ENCODE peak calls at places on chromosomes 1 and 21, in four cellular contexts. U, S, O and N are unnamed samples.
A peak's percentile ranks its signal among the peaks of the same experiment; 100 is the strongest.

GRCh38 chr1:242689378-242689777 is 164.9 kb upstream of the PLD5 start:
- DNase-seq in U (no peak), S (no peak), O (no peak), N (no peak)

GRCh38 chr1:91744973-91745648 is 140.8 kb downstream of the TGFBR3 start:
- DNase-seq in U (no peak), S (no peak), O (no peak), N (peak; percentile 75)

GRCh38 chr1:180181996-180182675 is 27.5 kb downstream of the QSOX1 start:
- DNase-seq in U (no peak), S (no peak), O (no peak), N (no peak)

GRCh38 chr1:44681905-44682900 is 7.7 kb downstream of the ARMH1 start:
- DNase-seq in U (no peak), S (no peak), O (no peak), N (peak; percentile 89)

GRCh38 chr1:17494114-17494729 is 45.3 kb upstream of the ARHGEF10L start:
- DNase-seq in U (peak; percentile 86), S (peak; percentile 87), O (peak; percentile 15), N (peak; percentile 58)

GRCh38 chr21:40622531-40622930 is 224.4 kb downstream of the DSCAM start:
- DNase-seq in U (no peak), S (no peak), O (no peak), N (no peak)

GRCh38 chr1:156813750-156814570 is 2.7 kb downstream of the SH2D2A start:
- DNase-seq in U (peak; percentile 19), S (peak; percentile 87), O (no peak), N (peak; percentile 35)

GRCh38 chr1:157088607-157089006 is 11.0 kb downstream of the ETV3L start:
- DNase-seq in U (no peak), S (no peak), O (no peak), N (no peak)

GRCh38 chr1:15029786-15030185 is 123.8 kb upstream of the TMEM51 start:
- DNase-seq in U (no peak), S (no peak), O (no peak), N (no peak)

GRCh38 chr1:228304766-228305395 is 97.0 kb downstream of the OBSCN start:
- DNase-seq in U (no peak), S (no peak), O (no peak), N (no peak)

GRCh38 chr1:180909005-180909414 is 3.7 kb upstream of the KIAA1614 start:
- DNase-seq in U (no peak), S (no peak), O (peak; percentile 42), N (no peak)

GRCh38 chr1:218742478-218743260 is 397.5 kb downstream of the TGFB2 start:
- DNase-seq in U (no peak), S (no peak), O (no peak), N (no peak)

GRCh38 chr1:156319664-156320063 is 18.4 kb downstream of the CCT3 start:
- DNase-seq in U (no peak), S (no peak), O (no peak), N (peak; percentile 25)

GRCh38 chr1:115413208-115413607 is 75.2 kb upstream of the NGF start:
- DNase-seq in U (no peak), S (no peak), O (no peak), N (no peak)

GRCh38 chr1:184504012-184504694 is 117.3 kb downstream of the C1orf21 start:
- DNase-seq in U (no peak), S (no peak), O (no peak), N (no peak)

GRCh38 chr1:30272288-30273020 is 450.9 kb downstream of the MATN1 start:
- DNase-seq in U (no peak), S (no peak), O (no peak), N (no peak)

GRCh38 chr1:13730751-13731482 is 30.9 kb downstream of the PRDM2 start:
- DNase-seq in U (no peak), S (peak; percentile 34), O (peak; percentile 94), N (no peak)

GRCh38 chr1:235910357-235911299 is 43.9 kb upstream of the LYST start:
- DNase-seq in U (peak; percentile 93), S (peak; percentile 11), O (no peak), N (peak; percentile 28)

GRCh38 chr1:207963429-207964194 is 52.7 kb upstream of the CD34 start:
- DNase-seq in U (peak; percentile 35), S (peak; percentile 94), O (peak; percentile 38), N (peak; percentile 74)

GRCh38 chr1:46446646-46447498 is 42.8 kb upstream of the DMBX1 start:
- DNase-seq in U (peak; percentile 45), S (peak; percentile 89), O (no peak), N (peak; percentile 53)

GRCh38 chr1:2429780-2430591 is 17.6 kb upstream of the PEX10 start:
- DNase-seq in U (no peak), S (peak; percentile 54), O (no peak), N (no peak)

GRCh38 chr1:238177960-238178359 is 287.2 kb upstream of the ZP4 start:
- DNase-seq in U (no peak), S (no peak), O (no peak), N (no peak)

GRCh38 chr1:23555949-23556640 is 3.2 kb downstream of the ID3 start:
- DNase-seq in U (peak; percentile 67), S (no peak), O (no peak), N (peak; percentile 77)

GRCh38 chr1:111948209-111949131 is 41.0 kb downstream of the KCND3 start:
- DNase-seq in U (no peak), S (no peak), O (no peak), N (no peak)

GRCh38 chr1:36603461-36603860 is 120.7 kb upstream of the CSF3R start:
- DNase-seq in U (no peak), S (no peak), O (no peak), N (no peak)
- TF ChIP-seq REST in U (peak; percentile 62), S (no peak), O (peak; percentile 66), N (peak; percentile 88)

GRCh38 chr21:45412491-45412890 is 7.5 kb downstream of the COL18A1 start:
- DNase-seq in U (no peak), S (no peak), O (no peak), N (no peak)

GRCh38 chr21:45411810-45412206 is 6.8 kb downstream of the COL18A1 start:
- DNase-seq in U (no peak), S (no peak), O (no peak), N (no peak)

GRCh38 chr21:45413922-45414321 is 9.0 kb downstream of the COL18A1 start:
- DNase-seq in U (no peak), S (no peak), O (no peak), N (no peak)

GRCh38 chr21:45414396-45415187 is 9.6 kb downstream of the COL18A1 start:
- DNase-seq in U (no peak), S (no peak), O (no peak), N (no peak)

DNA sequence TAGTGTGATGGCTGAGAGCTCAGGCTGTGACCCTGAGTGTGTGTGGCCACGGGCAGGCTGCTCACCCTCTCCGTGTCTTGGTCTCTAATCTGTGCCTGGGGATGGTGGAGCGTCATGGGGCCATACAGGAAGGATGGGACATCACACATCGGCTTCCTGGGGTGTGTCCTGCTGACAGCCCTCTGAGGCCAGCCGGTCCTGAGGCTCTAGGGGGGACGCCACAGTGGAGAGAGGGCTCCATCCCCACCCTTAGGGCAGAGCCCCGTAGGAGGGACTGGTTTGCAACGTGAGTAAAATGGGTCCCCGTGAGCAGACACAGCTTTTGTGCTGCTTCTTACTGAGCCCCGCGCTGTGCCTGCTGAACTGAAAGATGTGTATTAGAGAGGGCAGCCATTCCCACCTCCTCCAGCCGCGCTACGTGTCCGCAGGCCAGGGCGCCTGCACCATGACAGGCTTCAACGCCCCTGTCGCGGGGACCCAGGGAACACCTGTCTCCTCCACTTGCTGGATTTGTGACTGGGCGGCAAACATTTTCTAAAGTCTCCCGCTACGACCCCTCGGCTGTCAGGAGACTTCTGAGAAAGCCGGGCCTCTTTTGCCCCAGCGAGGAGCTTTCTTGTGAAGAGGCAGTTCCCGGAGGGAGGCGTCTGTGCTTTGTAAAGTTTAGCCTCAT is 8.1 kb downstream of the COL18A1 start:
- DNase-seq in U (no peak), S (no peak), O (no peak), N (no peak)
- TF ChIP-seq SP1 in U (no peak), S (no peak), O (no peak), N (no peak)

GRCh38 chr1:234478481-234479309 is at the start of gene TARBP1:
- DNase-seq in U (peak; percentile 22), S (peak; percentile 84), O (no peak), N (peak; percentile 66)

GRCh38 chr1:234479866-234480265 is 887 bp upstream of the TARBP1 start:
- DNase-seq in U (no peak), S (no peak), O (no peak), N (no peak)

GRCh38 chr1:234479310-234479559 is 256 bp upstream of the TARBP1 start:
- DNase-seq in U (no peak), S (no peak), O (no peak), N (no peak)

GRCh38 chr1:234477373-234478151 is 1.4 kb downstream of the TARBP1 start:
- DNase-seq in U (no peak), S (no peak), O (no peak), N (no peak)

DNA sequence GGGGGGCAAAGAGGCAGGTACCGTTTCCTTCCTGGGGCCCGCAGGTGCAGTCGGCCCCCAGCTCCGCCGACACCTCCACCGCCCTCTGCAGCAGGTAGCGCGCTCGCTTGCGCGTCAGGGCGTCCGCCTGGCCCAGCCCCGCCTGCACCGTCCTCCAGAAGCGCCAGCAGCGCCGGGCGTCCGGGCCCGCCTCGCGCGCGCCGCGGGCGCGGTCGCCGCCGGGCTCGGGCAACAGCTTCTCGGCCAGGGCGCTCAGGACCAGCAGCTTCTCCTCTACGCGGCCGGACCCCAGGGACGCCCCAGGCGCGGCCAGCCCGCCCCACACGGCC is 863 bp downstream of the TARBP1 start:
- DNase-seq in U (no peak), S (peak; percentile 79), O (no peak), N (peak; percentile 33)
- TF ChIP-seq POLR2A in U (peak; percentile 43), S (no peak), O (peak; percentile 60), N (peak; percentile 36)

GRCh38 chr1:107544285-107544684 is 403.4 kb downstream of the NTNG1 start:
- DNase-seq in U (no peak), S (no peak), O (no peak), N (no peak)
- TF ChIP-seq REST in U (no peak), S (no peak), O (no peak), N (no peak)

DNA sequence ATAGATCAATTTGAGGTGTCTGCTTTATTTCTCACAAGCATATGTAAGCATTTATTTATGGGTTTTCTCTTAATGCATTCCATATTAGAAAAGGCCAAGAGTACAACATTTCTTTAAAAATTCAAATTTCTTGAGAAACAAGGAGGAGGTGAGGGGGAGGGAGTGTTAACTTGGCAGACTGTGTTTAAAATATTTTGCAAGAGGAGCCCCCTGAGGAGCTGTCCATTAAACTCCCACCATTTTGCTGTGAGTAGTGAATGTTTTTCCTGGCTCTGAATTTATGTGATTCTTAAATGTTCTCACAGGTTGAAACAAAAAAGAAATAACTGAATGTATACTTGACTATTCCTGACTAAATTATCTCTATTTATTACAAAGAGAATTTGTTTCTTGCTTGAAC is 363.8 kb downstream of the PTPRC start:
- DNase-seq in U (no peak), S (no peak), O (no peak), N (no peak)
- TF ChIP-seq SP1 in U (no peak), S (no peak), O (no peak), N (no peak)